ENCODE peak calls at places on chromosome 6, in seven cellular contexts. B is mesenchymal stem cell, S is IMR-90, A is H1, E is H9, Y is mesendoderm, W is trophoblast cell. Q is an unnamed sample.

GRCh38 chr6:151485616-151486015 is 8.2 kb upstream of the CCDC170 start:
- DNase-seq in B (no peak), S (peak), A (no peak), E (no peak), Y (no peak), W (no peak), Q (no peak)

GRCh38 chr6:158654498-158654897 is 4.6 kb downstream of the SYTL3 start:
- DNase-seq in B (peak), S (peak), A (no peak), E (no peak), Y (no peak), W (peak), Q (no peak)

GRCh38 chr6:36701401-36701991 is 3.9 kb downstream of the RAB44 start:
- DNase-seq in B (no peak), S (no peak), A (no peak), E (peak), Y (peak), W (no peak), Q (no peak)

GRCh38 chr6:128491041-128491642 is 29.3 kb downstream of the PTPRK start:
- DNase-seq in B (no peak), S (no peak), A (no peak), E (no peak), Y (peak), W (no peak), Q (peak)

GRCh38 chr6:135922746-135923145 is 71.2 kb downstream of the PDE7B start:
- DNase-seq in B (no peak), S (peak), A (no peak), E (no peak), Y (no peak), W (no peak), Q (no peak)

GRCh38 chr6:170011233-170012142 is 260.1 kb downstream of the ERMARD start:
- DNase-seq in B (no peak), S (no peak), A (no peak), E (peak), Y (peak), W (no peak), Q (no peak)

GRCh38 chr6:131949615-131949908 is 1.6 kb downstream of the CCN2 start:
- DNase-seq in B (peak), S (peak), A (no peak), E (no peak), Y (no peak), W (peak), Q (no peak)

GRCh38 chr6:431986-432385 is 40.4 kb downstream of the IRF4 start:
- DNase-seq in B (no peak), S (no peak), A (no peak), E (no peak), Y (no peak), W (no peak), Q (no peak)

GRCh38 chr6:52063584-52064400 is 23.6 kb downstream of the PKHD1 start:
- DNase-seq in B (peak), S (peak), A (no peak), E (peak), Y (peak), W (peak), Q (peak)

GRCh38 chr6:109165392-109165964 is 70.2 kb downstream of the CEP57L1 start:
- DNase-seq in B (peak), S (peak), A (no peak), E (no peak), Y (peak), W (no peak), Q (no peak)

GRCh38 chr6:82989891-82990290 is 75.8 kb downstream of the UBE3D start:
- DNase-seq in B (no peak), S (no peak), A (no peak), E (no peak), Y (no peak), W (no peak), Q (no peak)

GRCh38 chr6:168061269-168062210 is 17.5 kb downstream of the FRMD1 start:
- DNase-seq in B (no peak), S (no peak), A (no peak), E (no peak), Y (no peak), W (no peak), Q (no peak)

GRCh38 chr6:87078983-87079616 is 15.8 kb downstream of the CGA start:
- DNase-seq in B (peak), S (peak), A (peak), E (peak), Y (peak), W (peak), Q (peak)

GRCh38 chr6:77092971-77093370 is 370.3 kb downstream of the HTR1B start:
- DNase-seq in B (peak), S (peak), A (no peak), E (no peak), Y (no peak), W (no peak), Q (no peak)

GRCh38 chr6:136880748-136881460 is 41.2 kb upstream of the SLC35D3 start:
- DNase-seq in B (no peak), S (no peak), A (no peak), E (no peak), Y (peak), W (no peak), Q (no peak)

GRCh38 chr6:106339334-106340029 is 13.9 kb upstream of the ATG5 start:
- DNase-seq in B (peak), S (peak), A (peak), E (peak), Y (peak), W (peak), Q (peak)

GRCh38 chr6:30319146-30319835 is 7.4 kb upstream of the TRIM39 start:
- DNase-seq in B (peak), S (peak), A (no peak), E (no peak), Y (no peak), W (no peak), Q (no peak)

GRCh38 chr6:149445095-149445466 is 39.7 kb downstream of the ZC3H12D start:
- DNase-seq in B (no peak), S (no peak), A (no peak), E (no peak), Y (no peak), W (no peak), Q (no peak)

GRCh38 chr6:105879902-105880547 is 206.1 kb upstream of the PRDM1 start:
- DNase-seq in B (no peak), S (no peak), A (no peak), E (no peak), Y (no peak), W (peak), Q (no peak)

GRCh38 chr6:167760979-167761793 is 65.5 kb upstream of the AFDN start:
- DNase-seq in B (peak), S (peak), A (no peak), E (no peak), Y (no peak), W (peak), Q (no peak)

GRCh38 chr6:141878686-141879085 is 254.0 kb upstream of the GJE1 start:
- DNase-seq in B (peak), S (no peak), A (no peak), E (no peak), Y (no peak), W (no peak), Q (no peak)

GRCh38 chr6:2848851-2849250 is 7.2 kb upstream of the SERPINB1 start:
- DNase-seq in B (no peak), S (no peak), A (no peak), E (peak), Y (peak), W (peak), Q (no peak)

GRCh38 chr6:166952567-166953464 is 3.5 kb downstream of the RNASET2 start:
- DNase-seq in B (no peak), S (no peak), A (no peak), E (no peak), Y (no peak), W (no peak), Q (no peak)

GRCh38 chr6:34207695-34208443 is 28.8 kb upstream of the HMGA1 start:
- DNase-seq in B (no peak), S (no peak), A (no peak), E (no peak), Y (no peak), W (no peak), Q (no peak)

GRCh38 chr6:138182939-138183791 is 21.4 kb downstream of the ARFGEF3 start:
- DNase-seq in B (no peak), S (no peak), A (peak), E (peak), Y (no peak), W (no peak), Q (no peak)

GRCh38 chr6:70299456-70299855 is 3.4 kb downstream of the COL9A1 start:
- DNase-seq in B (peak), S (peak), A (no peak), E (no peak), Y (peak), W (no peak), Q (no peak)

GRCh38 chr6:19325335-19325789 is 511.8 kb upstream of the ID4 start:
- DNase-seq in B (no peak), S (no peak), A (no peak), E (no peak), Y (no peak), W (no peak), Q (no peak)
- H3K4ac ChIP-seq in B (no peak), S (no peak), A (no peak), E (no peak), Y (no peak), W (no peak), Q (no peak)

DNA sequence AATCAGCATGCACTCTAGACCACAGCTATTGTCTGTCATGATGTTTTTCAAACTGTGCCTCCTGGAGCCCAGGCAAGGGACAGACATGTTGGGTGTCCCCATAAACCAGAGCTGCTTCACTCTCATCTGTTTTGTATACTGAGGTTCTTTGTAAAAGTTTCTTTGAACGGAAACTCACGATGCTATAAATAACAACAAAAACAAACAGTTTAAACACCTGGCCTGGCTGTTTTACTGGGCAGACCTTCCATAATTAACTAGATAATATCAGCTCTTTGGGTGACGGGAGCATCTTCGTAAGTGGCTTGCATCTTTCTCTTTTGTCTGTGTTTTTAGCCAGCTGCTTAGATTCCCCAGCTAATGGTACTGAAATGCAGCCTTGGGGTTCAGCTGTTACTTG is 190.3 kb downstream of the ZDHHC14 start:
- DNase-seq in B (no peak), S (no peak), A (no peak), E (no peak), Y (no peak), W (no peak), Q (no peak)
- H3K4me2 ChIP-seq in B (no peak), S (no peak), A (no peak), E (no peak), Y (no peak), W (no peak), Q (no peak)

GRCh38 chr6:120357447-120357846 is 976.8 kb downstream of the TBC1D32 start:
- DNase-seq in B (no peak), S (no peak), A (no peak), E (no peak), Y (no peak), W (no peak), Q (no peak)
- H3K27ac ChIP-seq in B (no peak), S (no peak), A (no peak), E (no peak), Y (no peak), W (no peak), Q (no peak)

GRCh38 chr6:112286010-112286409 is 31.6 kb upstream of the LAMA4 start:
- DNase-seq in B (no peak), S (no peak), A (no peak), E (no peak), Y (peak), W (peak), Q (no peak)
- H3K4ac ChIP-seq in B (no peak), S (no peak), A (no peak), E (no peak), Y (no peak), W (no peak), Q (no peak)

GRCh38 chr6:41578714-41579610 is 32.8 kb downstream of the FOXP4 start:
- DNase-seq in B (peak), S (peak), A (peak), E (peak), Y (peak), W (no peak), Q (peak)
- H3K4me2 ChIP-seq in B (no peak), S (peak), A (peak), E (peak), Y (peak), W (no peak), Q (peak)

GRCh38 chr6:26366504-26366903 is 1.5 kb downstream of the BTN3A2 start:
- DNase-seq in B (no peak), S (no peak), A (no peak), E (no peak), Y (no peak), W (no peak), Q (no peak)
- H3K27ac ChIP-seq in B (no peak), S (no peak), A (no peak), E (no peak), Y (no peak), W (no peak), Q (no peak)

GRCh38 chr6:12324741-12325140 is 34.6 kb downstream of the EDN1 start:
- DNase-seq in B (no peak), S (no peak), A (peak), E (no peak), Y (peak), W (no peak), Q (no peak)
- H3K4ac ChIP-seq in B (no peak), S (peak), A (no peak), E (no peak), Y (no peak), W (no peak), Q (no peak)

GRCh38 chr6:57104350-57104749 is 14.4 kb downstream of the ZNF451 start:
- DNase-seq in B (no peak), S (no peak), A (no peak), E (no peak), Y (no peak), W (no peak), Q (no peak)
- H3K4me2 ChIP-seq in B (no peak), S (no peak), A (no peak), E (no peak), Y (no peak), W (no peak), Q (no peak)

GRCh38 chr6:32842690-32843089 is 1.2 kb downstream of the PSMB8 start:
- DNase-seq in B (no peak), S (no peak), A (no peak), E (no peak), Y (no peak), W (peak), Q (no peak)

GRCh38 chr6:32840604-32841246 is 2.2 kb upstream of the TAP2 start:
- DNase-seq in B (no peak), S (no peak), A (no peak), E (no peak), Y (no peak), W (no peak), Q (no peak)

GRCh38 chr6:32843979-32844838 is at the start of gene PSMB8:
- DNase-seq in B (peak), S (peak), A (peak), E (peak), Y (peak), W (peak), Q (peak)

GRCh38 chr6:32843321-32843978 is 397 bp downstream of the PSMB8 start:
- DNase-seq in B (peak), S (no peak), A (peak), E (peak), Y (no peak), W (no peak), Q (no peak)

DNA sequence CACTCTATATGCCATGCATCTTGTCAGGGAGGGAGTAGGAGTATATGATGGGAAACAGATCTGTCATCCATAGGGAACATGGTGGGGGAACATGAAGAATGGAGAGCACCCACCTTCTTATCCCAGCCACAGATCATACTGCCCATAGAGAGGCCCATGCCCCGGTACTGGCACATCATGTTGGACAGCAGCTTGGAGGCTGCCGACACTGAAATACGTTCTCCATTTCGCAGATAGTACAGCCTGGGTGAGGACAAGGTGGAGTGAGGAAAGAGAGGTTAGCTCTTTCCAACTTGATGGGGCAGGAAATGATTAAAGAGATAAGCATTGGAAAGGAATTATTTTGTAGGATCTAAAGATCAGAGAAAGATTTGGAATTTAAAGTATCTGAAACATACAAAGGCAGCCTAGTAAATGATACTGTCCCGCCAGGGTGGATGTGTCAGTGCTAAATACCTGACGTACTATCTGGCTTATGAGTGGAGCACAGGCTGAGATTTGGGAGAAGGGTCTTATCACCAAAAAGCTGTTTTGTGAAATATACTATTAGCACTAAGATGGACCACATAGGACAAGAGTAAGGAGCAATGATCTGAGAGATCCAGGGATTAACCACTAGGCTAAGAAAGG is 1.7 kb downstream of the PSMB8 start:
- DNase-seq in B (no peak), S (no peak), A (no peak), E (no peak), Y (no peak), W (peak), Q (no peak)
- H3K27ac ChIP-seq in B (no peak), S (no peak), A (no peak), E (no peak), Y (no peak), W (no peak), Q (no peak)

DNA sequence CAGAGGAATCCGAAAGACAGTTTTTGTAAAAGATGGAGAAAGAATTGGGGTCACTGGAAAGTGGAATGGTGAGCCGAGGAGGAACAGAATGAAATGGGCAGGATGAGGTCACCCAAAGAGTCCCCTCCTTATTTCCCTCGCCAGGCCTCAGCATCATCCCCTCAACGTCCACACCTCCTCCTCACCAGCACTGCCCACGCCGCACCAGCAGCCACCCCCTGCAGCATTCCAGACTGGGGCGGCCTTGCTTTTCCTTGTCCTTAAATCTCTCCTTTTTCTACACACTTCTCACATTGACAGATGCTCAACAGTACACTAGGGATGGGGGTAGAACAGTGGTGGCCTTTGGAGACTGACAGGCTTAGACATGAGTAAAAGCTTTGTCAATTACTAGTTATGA is 363.1 kb upstream of the NOX3 start:
- DNase-seq in B (no peak), S (no peak), A (no peak), E (no peak), Y (no peak), W (no peak), Q (no peak)
- H3K4ac ChIP-seq in B (no peak), S (no peak), A (no peak), E (no peak), Y (no peak), W (no peak), Q (no peak)

Q was measured in neuronal stem cell.